ENCODE peak calls at places on chromosomes 6 and 20, in four cellular contexts. M, V, W and N are unnamed samples.

GRCh38 chr6:150600302-150601017 is 775 bp downstream of the PLEKHG1 start:
- DNase-seq in W (peak), M (peak), V (peak), N (peak)

GRCh38 chr20:57659131-57659788 is 39.0 kb upstream of the ZBP1 start:
- DNase-seq in W (peak), V (no peak), M (no peak), N (no peak)

GRCh38 chr6:155832596-155832995 is 377.0 kb upstream of the NOX3 start:
- DNase-seq in W (no peak), V (no peak), M (peak), N (no peak)

GRCh38 chr6:85920782-85921181 is 278.1 kb upstream of the SYNCRIP start:
- DNase-seq in M (no peak), W (no peak), V (no peak), N (no peak)

GRCh38 chr6:136030131-136030530 is 178.6 kb downstream of the PDE7B start:
- DNase-seq in W (no peak), V (no peak), M (no peak), N (no peak)

GRCh38 chr6:138509371-138509770 is 10.1 kb upstream of the NHSL1 start:
- DNase-seq in V (no peak), M (peak), W (peak), N (peak)

GRCh38 chr20:10921491-10922010 is 247.8 kb upstream of the JAG1 start:
- DNase-seq in V (no peak), M (no peak), W (no peak), N (peak)

GRCh38 chr20:20606046-20606445 is 106.4 kb downstream of the RALGAPA2 start:
- DNase-seq in W (no peak), M (no peak), V (no peak), N (no peak)

GRCh38 chr6:113713665-113714064 is 143.5 kb upstream of the MARCKS start:
- DNase-seq in V (no peak), M (no peak), W (no peak), N (no peak)

GRCh38 chr6:139600313-139600712 is 225.9 kb upstream of the CITED2 start:
- DNase-seq in M (no peak), V (no peak), W (no peak), N (no peak)

GRCh38 chr6:41560440-41561192 is 14.4 kb downstream of the FOXP4 start:
- DNase-seq in V (peak), W (peak), M (no peak), N (no peak)

GRCh38 chr6:29834564-29835436 is 7.2 kb downstream of the HLA-G start:
- DNase-seq in M (no peak), W (peak), V (peak), N (no peak)

GRCh38 chr6:170007468-170008240 is 256.2 kb downstream of the ERMARD start:
- DNase-seq in W (no peak), M (no peak), V (no peak), N (no peak)

GRCh38 chr20:54397292-54398155 is 77.9 kb upstream of the DOK5 start:
- DNase-seq in V (no peak), M (no peak), W (no peak), N (no peak)

GRCh38 chr6:45696738-45697137 is 318.9 kb downstream of the CLIC5 start:
- DNase-seq in W (no peak), V (no peak), M (no peak), N (no peak)

GRCh38 chr20:48717095-48717958 is 110.5 kb downstream of the PREX1 start:
- DNase-seq in W (no peak), V (no peak), M (no peak), N (no peak)

GRCh38 chr20:49915380-49916145 is at the start of gene SPATA2:
- DNase-seq in M (peak), W (peak), V (peak), N (peak)

GRCh38 chr20:24328901-24329300 is 140.5 kb upstream of the SYNDIG1 start:
- DNase-seq in V (no peak), M (no peak), W (no peak), N (no peak)

GRCh38 chr6:110814488-110815259 is 595 bp downstream of the CDK19 start:
- DNase-seq in W (peak), M (peak), V (peak), N (peak)

GRCh38 chr6:78436335-78436734 is 431.0 kb upstream of the IRAK1BP1 start:
- DNase-seq in W (no peak), V (no peak), M (peak), N (peak)

GRCh38 chr6:140921366-140922226 is 1211.1 kb upstream of the GJE1 start:
- DNase-seq in V (no peak), W (peak), M (peak), N (peak)

GRCh38 chr6:124989136-124989983 is 27.1 kb downstream of the RNF217 start:
- DNase-seq in W (no peak), V (no peak), M (no peak), N (no peak)

GRCh38 chr6:169340395-169340794 is 86.7 kb upstream of the THBS2 start:
- DNase-seq in M (peak), W (no peak), V (no peak), N (peak)

GRCh38 chr6:162907876-162908481 is 180.2 kb downstream of the PACRG start:
- DNase-seq in W (no peak), V (no peak), M (peak), N (no peak)

GRCh38 chr6:158536891-158537798 is 22.7 kb upstream of the TMEM181 start:
- DNase-seq in V (no peak), M (no peak), W (peak), N (peak)

GRCh38 chr6:118249680-118250079 is 298.4 kb upstream of the PLN start:
- DNase-seq in V (no peak), W (no peak), M (no peak), N (no peak)

GRCh38 chr6:156820089-156820798 is 43.1 kb downstream of the ARID1B start:
- DNase-seq in W (no peak), V (no peak), M (no peak), N (no peak)

GRCh38 chr20:25364879-25365699 is 25.5 kb downstream of the ABHD12 start:
- DNase-seq in V (no peak), W (no peak), M (no peak), N (no peak)

GRCh38 chr6:167543602-167544506 is 219.0 kb downstream of the TTLL2 start:
- DNase-seq in V (no peak), M (no peak), W (peak), N (no peak)

GRCh38 chr6:122400467-122401089 is 1.1 kb downstream of the HSF2 start:
- DNase-seq in M (no peak), W (no peak), V (no peak), N (no peak)

GRCh38 chr6:157885211-157885788 is 62.3 kb downstream of the SNX9 start:
- DNase-seq in V (peak), M (no peak), W (no peak), N (no peak)

GRCh38 chr6:113873043-113873667 is 16.0 kb downstream of the MARCKS start:
- DNase-seq in V (no peak), M (peak), W (peak), N (no peak)

GRCh38 chr6:19231878-19232519 is 605.2 kb upstream of the ID4 start:
- DNase-seq in M (no peak), V (no peak), W (no peak), N (no peak)

GRCh38 chr20:51554538-51555165 is 12.1 kb upstream of the NFATC2 start:
- DNase-seq in M (no peak), W (no peak), V (peak), N (peak)

GRCh38 chr6:63571382-63571882 is 848 bp upstream of the LOC128125822 start:
- DNase-seq in M (no peak), W (no peak), V (no peak), N (no peak)

DNA sequence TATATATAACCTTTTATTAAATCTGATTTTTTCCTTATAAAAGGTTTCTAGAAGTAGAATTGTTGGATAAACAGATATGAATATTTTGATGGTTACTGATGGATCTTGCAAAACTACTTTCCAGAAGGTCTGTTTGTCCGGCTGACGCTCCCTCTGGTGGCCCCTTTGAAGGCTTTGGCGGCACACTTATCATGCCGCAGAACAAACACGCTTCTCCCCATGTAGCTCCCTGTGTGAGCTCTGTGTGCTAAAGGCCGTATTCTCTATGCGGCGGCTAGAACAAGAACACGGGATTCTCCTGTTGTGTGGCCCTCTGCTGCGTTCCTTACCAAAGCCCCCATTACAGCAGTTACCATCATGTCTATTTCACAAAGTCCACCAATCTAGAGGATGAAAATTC is 30.0 kb downstream of the PPP1R3G start:
- DNase-seq in M (peak), W (peak), V (no peak), N (no peak)
- TF ChIP-seq CTCF in M (peak), W (peak), V (no peak), N (no peak)

GRCh38 chr20:22826306-22827230 is 208.5 kb upstream of the SSTR4 start:
- DNase-seq in M (no peak), W (no peak), V (no peak), N (no peak)
- H3K27ac ChIP-seq in M (no peak), W (no peak), V (no peak), N (peak)

DNA sequence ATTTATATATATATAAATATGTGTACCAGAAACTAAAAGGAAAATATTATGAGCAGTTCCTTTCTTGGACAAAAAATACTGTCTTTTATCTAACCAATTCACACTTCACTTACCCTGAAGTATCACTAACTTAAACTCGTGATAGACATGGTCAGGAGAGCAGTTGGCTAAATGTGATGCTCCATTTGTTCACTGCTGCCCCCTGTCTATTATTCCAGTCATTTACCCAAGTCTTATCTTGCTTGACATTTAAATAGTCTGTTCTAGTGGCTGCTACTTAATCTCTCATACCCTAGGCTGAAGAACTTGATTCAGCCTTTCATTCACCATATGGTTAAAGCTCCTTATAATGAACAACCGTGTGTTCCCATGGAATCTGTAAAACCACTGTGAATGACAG is 789.6 kb upstream of the EYS start:
- DNase-seq in W (no peak), V (no peak), M (peak), N (peak)
- TF ChIP-seq CTCF in W (no peak), V (no peak), M (no peak), N (no peak)

DNA sequence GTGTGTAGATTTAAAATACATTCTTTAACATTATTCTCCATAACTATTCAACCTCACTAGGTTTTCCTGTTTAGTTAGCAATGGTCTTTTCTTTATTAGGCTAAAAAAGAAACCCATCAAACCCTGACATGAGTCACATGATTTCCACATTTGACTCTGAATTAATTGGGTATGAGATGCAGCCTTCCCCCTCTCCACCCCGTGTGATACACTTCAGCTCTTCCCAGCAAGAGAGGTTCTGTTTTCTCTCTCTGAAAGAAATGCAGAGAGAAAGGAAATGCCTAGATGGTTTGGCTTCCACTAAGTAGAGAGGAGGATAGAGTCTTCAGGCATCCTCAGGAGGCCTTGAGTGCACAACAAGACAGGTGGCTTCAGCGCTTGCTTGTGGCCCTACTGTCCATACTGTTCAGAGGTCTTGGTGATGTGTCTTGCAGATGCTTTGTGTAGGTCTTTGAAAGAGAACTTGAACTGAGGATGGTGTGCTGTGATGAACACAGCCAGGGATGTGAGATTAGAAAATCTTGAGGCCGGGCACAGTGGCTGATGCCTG is 17.3 kb downstream of the FARS2 start:
- DNase-seq in M (no peak), W (no peak), V (no peak), N (no peak)
- H3K27ac ChIP-seq in M (no peak), W (no peak), V (no peak), N (no peak)

GRCh38 chr6:36979343-36979742 is 6.7 kb downstream of the MTCH1 start:
- DNase-seq in V (peak), M (peak), W (peak), N (no peak)
- TF ChIP-seq CTCF in V (peak), M (no peak), W (peak), N (no peak)